ENCODE peak calls at places on chromosomes 3 and 15, in ten cellular contexts. L, U, M, V, E, H, C, B, P and R are unnamed samples.

GRCh38 chr3:15708882-15709677 is 88.7 kb downstream of the ANKRD28 start:
- DNase-seq in L (no peak), H (no peak), M (no peak), C (no peak), P (no peak), U (no peak), B (peak; percentile 47), E (no peak), V (no peak), R (no peak)

GRCh38 chr15:49669288-49669687 is 48.4 kb downstream of the DTWD1 start:
- DNase-seq in H (no peak), U (no peak), C (no peak), L (no peak), B (no peak), P (no peak), V (no peak), M (no peak), E (no peak), R (no peak)

GRCh38 chr15:39404767-39405173 is 176.1 kb upstream of the THBS1 start:
- DNase-seq in L (no peak), C (no peak), B (peak; percentile 97), H (no peak), V (no peak), E (no peak), M (no peak), P (no peak), U (no peak), R (no peak)

GRCh38 chr15:28998511-28998910 is 112.7 kb downstream of the APBA2 start:
- DNase-seq in B (peak; percentile 16), U (no peak), H (no peak), P (no peak), C (no peak), E (no peak), V (no peak), M (no peak), L (no peak), R (no peak)

GRCh38 chr3:72375237-72376154 is 472.7 kb downstream of the SHQ1 start:
- DNase-seq in P (no peak), V (no peak), E (no peak), M (no peak), B (no peak), H (no peak), L (no peak), C (no peak), U (no peak), R (no peak)

GRCh38 chr3:11290743-11291680 is 18.8 kb downstream of the ATG7 start:
- DNase-seq in P (no peak), B (peak; percentile 56), E (no peak), L (no peak), M (no peak), U (no peak), H (no peak), V (peak; percentile 20), C (no peak), R (no peak)

GRCh38 chr3:171685116-171685895 is 125.0 kb downstream of the PLD1 start:
- DNase-seq in V (no peak), P (no peak), B (no peak), C (no peak), H (no peak), E (no peak), U (no peak), L (no peak), M (no peak), R (no peak)

GRCh38 chr15:66702770-66703539 is 919 bp downstream of the SMAD6 start:
- DNase-seq in U (no peak), E (no peak), M (peak; percentile 27), P (no peak), C (peak; percentile 41), B (no peak), H (no peak), L (no peak), V (peak; percentile 46), R (peak; percentile 29)

GRCh38 chr3:46368569-46368968 is 2.2 kb upstream of the CCR5 start:
- DNase-seq in L (no peak), V (peak; percentile 48), E (no peak), B (peak; percentile 57), C (no peak), H (no peak), U (no peak), P (peak; percentile 20), M (peak; percentile 41), R (peak; percentile 74)

GRCh38 chr15:41286665-41287333 is 45.6 kb downstream of the OIP5 start:
- DNase-seq in V (no peak), H (no peak), L (no peak), M (no peak), U (no peak), B (peak; percentile 36), C (no peak), P (no peak), E (no peak), R (no peak)

GRCh38 chr3:18556001-18556408 is 130.9 kb upstream of the SATB1 start:
- DNase-seq in V (no peak), H (no peak), C (no peak), U (no peak), P (no peak), E (no peak), M (no peak), B (peak; percentile 6), L (no peak), R (no peak)

GRCh38 chr3:68904064-68904463 is 28.3 kb downstream of the TAFA4 start:
- DNase-seq in B (no peak), P (no peak), C (peak; percentile 13), H (no peak), U (no peak), L (no peak), V (no peak), E (no peak), M (no peak), R (no peak)

GRCh38 chr3:111861396-111861795 is 2.3 kb downstream of the PHLDB2 start:
- DNase-seq in B (no peak), V (no peak), P (no peak), U (no peak), H (no peak), E (no peak), M (no peak), C (peak; percentile 7), L (peak; percentile 8), R (no peak)

GRCh38 chr3:31906182-31906581 is 74.9 kb downstream of the OSBPL10 start:
- DNase-seq in B (no peak), E (no peak), H (no peak), V (no peak), C (no peak), L (no peak), U (no peak), P (no peak), M (no peak), R (no peak)

GRCh38 chr15:66504563-66505429 is at the start of the genes RPL4 and ZWILCH:
- DNase-seq in P (peak; percentile 39), M (peak; percentile 81), E (peak; percentile 2), H (peak; percentile 43), V (peak; percentile 91), C (peak; percentile 72), L (peak; percentile 85), U (peak; percentile 40), B (peak; percentile 83), R (peak; percentile 84)

GRCh38 chr3:8658326-8659212 is 14.0 kb upstream of the SSUH2 start:
- DNase-seq in P (no peak), E (no peak), M (peak; percentile 85), B (peak; percentile 76), L (no peak), U (no peak), C (peak; percentile 81), H (no peak), V (peak; percentile 85), R (peak; percentile 75)

GRCh38 chr3:48847053-48847585 is 555 bp downstream of the PRKAR2A start:
- DNase-seq in L (peak; percentile 69), M (peak; percentile 87), B (peak; percentile 80), U (peak; percentile 49), C (peak; percentile 39), E (peak; percentile 30), H (peak; percentile 38), P (peak; percentile 69), V (peak; percentile 43), R (peak; percentile 88)

GRCh38 chr3:134348524-134348923 is 25.7 kb downstream of the AMOTL2 start:
- DNase-seq in E (no peak), M (no peak), V (no peak), B (peak; percentile 56), U (no peak), H (no peak), L (no peak), C (no peak), P (no peak), R (peak; percentile 74)

GRCh38 chr15:70016511-70016994 is 81.2 kb downstream of the TLE3 start:
- DNase-seq in M (no peak), V (peak; percentile 42), L (no peak), B (no peak), E (no peak), C (no peak), P (no peak), H (no peak), U (no peak), R (no peak)

GRCh38 chr3:178088930-178089329 is 447.3 kb upstream of the KCNMB2 start:
- DNase-seq in M (no peak), V (no peak), H (no peak), L (no peak), P (no peak), E (no peak), U (no peak), B (no peak), C (no peak), R (no peak)

GRCh38 chr3:109900774-109901173 is 563.4 kb upstream of the DPPA4 start:
- DNase-seq in V (no peak), H (no peak), P (no peak), L (no peak), C (peak; percentile 20), E (no peak), M (no peak), U (no peak), B (no peak), R (no peak)

GRCh38 chr3:88301273-88302002 is 151.7 kb downstream of the C3orf38 start:
- DNase-seq in E (no peak), L (no peak), H (no peak), V (no peak), B (no peak), P (no peak), M (no peak), U (no peak), C (no peak), R (no peak)

GRCh38 chr3:45596290-45596791 is 1.8 kb downstream of the LIMD1 start:
- DNase-seq in B (no peak), E (no peak), C (no peak), P (no peak), M (no peak), U (no peak), V (peak; percentile 97), H (no peak), L (peak; percentile 10), R (no peak)

GRCh38 chr3:140470211-140470610 is 207.7 kb upstream of the TRIM42 start:
- DNase-seq in E (no peak), M (no peak), U (no peak), V (no peak), P (no peak), L (no peak), H (no peak), C (no peak), B (no peak), R (no peak)

GRCh38 chr3:173617490-173617889 is 219.9 kb downstream of the NLGN1 start:
- DNase-seq in B (peak; percentile 25), E (no peak), H (no peak), U (peak; percentile 77), P (no peak), M (peak; percentile 58), L (no peak), V (no peak), C (no peak), R (no peak)

GRCh38 chr15:63023351-63023945 is 19.1 kb upstream of the TPM1 start:
- DNase-seq in U (no peak), L (no peak), P (no peak), M (no peak), V (no peak), B (no peak), H (no peak), C (no peak), E (no peak), R (no peak)

GRCh38 chr3:85589145-85589544 is 630.4 kb downstream of the CADM2 start:
- DNase-seq in M (no peak), B (no peak), H (no peak), E (no peak), P (no peak), L (peak; percentile 80), V (no peak), C (no peak), U (no peak), R (no peak)

GRCh38 chr15:91445701-91446100 is 345.6 kb downstream of the SV2B start:
- DNase-seq in E (no peak), L (no peak), P (no peak), U (no peak), B (peak; percentile 61), V (no peak), M (no peak), C (no peak), H (no peak), R (no peak)